ENCODE peak calls at places on chromosome 1, in eight cellular contexts. Z is GF-D8; O is NCI-H1105 treated with DMSO at 0.1 percent for 48 hours; N is HEK293T; I is omental fat pad; G is cardiac muscle cell; H is stimulated activated CD4-positive, alpha-beta T cell treated with anti-CD3 and anti-CD28 coated beads, Interleukin-15, amount 100 ng/mL, for 1 hour; D is stimulated activated naive B cell treated with anti-CD40 and anti-IgM and Interleukin-4, amounts not matched to agents 10 μg/mL and 1 μg/mL and 100 μg/mL, for 72 hours. Q is an unnamed sample.
A peak's percentile ranks its signal among the peaks of the same experiment; 100 is the strongest.

GRCh38 chr1:181522864-181523263 is 39.5 kb downstream of the CACNA1E start:
- DNase-seq in Z (no peak), O (no peak), N (no peak), I (no peak), G (no peak), H (no peak), D (no peak), Q (no peak)

GRCh38 chr1:72891976-72892375 is 609.6 kb upstream of the NEGR1 start:
- DNase-seq in Z (no peak), O (no peak), N (no peak), I (no peak), G (no peak), H (no peak), D (no peak), Q (no peak)

GRCh38 chr1:64955093-64956066 is 11.0 kb downstream of the JAK1 start:
- DNase-seq in Z (no peak), O (no peak), N (peak; percentile 45), I (no peak), G (no peak), H (no peak), D (no peak), Q (no peak)

GRCh38 chr1:18118078-18118477 is 10.5 kb downstream of the IGSF21 start:
- DNase-seq in Z (no peak), O (no peak), N (no peak), I (no peak), G (no peak), H (no peak), D (no peak), Q (no peak)

GRCh38 chr1:242854466-242854865 is 330.0 kb upstream of the PLD5 start:
- DNase-seq in Z (no peak), O (peak; percentile 16), N (no peak), I (no peak), G (no peak), H (no peak), D (no peak), Q (no peak)

GRCh38 chr1:52899445-52899894 is 22.1 kb downstream of the ECHDC2 start:
- DNase-seq in Z (no peak), O (no peak), N (no peak), I (no peak), G (no peak), H (no peak), D (no peak), Q (no peak)

GRCh38 chr1:201268604-201269151 is 14.6 kb upstream of the PKP1 start:
- DNase-seq in Z (no peak), O (peak; percentile 9), N (no peak), I (no peak), G (peak; percentile 41), H (no peak), D (no peak), Q (no peak)

GRCh38 chr1:832136-832535 is 91.6 kb upstream of the SAMD11 start:
- DNase-seq in Z (no peak), O (no peak), N (no peak), I (no peak), G (peak; percentile 36), H (no peak), D (no peak), Q (no peak)

GRCh38 chr1:191528275-191528674 is 630.0 kb upstream of the RGS18 start:
- DNase-seq in Z (no peak), O (no peak), N (no peak), I (no peak), G (no peak), H (no peak), D (no peak), Q (no peak)